ENCODE peak calls at places on chromosomes 11 and 22, in six cellular contexts. Y is SK-N-SH; L is CD8-positive, alpha-beta memory T cell; O is right atrium auricular region; U is effector memory CD4-positive, alpha-beta T cell; A is epithelial cell of esophagus. N is an unnamed sample.

GRCh38 chr11:14054708-14055107 is 92.2 kb downstream of the SPON1 start:
- DNase-seq in O (no peak), A (no peak), U (no peak), L (no peak), Y (no peak), N (no peak)

GRCh38 chr11:76629853-76630599 is 40.5 kb downstream of the LRRC32 start:
- DNase-seq in L (no peak), A (no peak), U (no peak), O (peak), Y (no peak), N (no peak)

GRCh38 chr22:24289781-24290181 is 19.1 kb downstream of the SPECC1L start:
- DNase-seq in L (no peak), Y (no peak), U (no peak), O (no peak), A (no peak), N (no peak)

GRCh38 chr22:50190182-50190951 is 4.7 kb downstream of the TRABD start:
- DNase-seq in O (peak), U (peak), L (peak), Y (peak), A (peak), N (peak)

GRCh38 chr11:2804701-2805387 is 80.7 kb downstream of the CDKN1C start:
- DNase-seq in U (no peak), L (no peak), Y (no peak), A (no peak), O (peak), N (peak)

GRCh38 chr11:104222464-104222863 is 58.5 kb upstream of the PDGFD start:
- DNase-seq in L (no peak), O (no peak), U (no peak), Y (no peak), A (no peak), N (no peak)

GRCh38 chr11:33709471-33709870 is 8.8 kb upstream of the C11orf91 start:
- DNase-seq in Y (no peak), U (no peak), A (no peak), O (no peak), L (no peak), N (no peak)

GRCh38 chr11:29310016-29310415 is 706.8 kb downstream of the KCNA4 start:
- DNase-seq in Y (no peak), O (no peak), L (no peak), U (no peak), A (peak), N (no peak)

GRCh38 chr11:64321533-64321932 is 3.6 kb downstream of the PRDX5 start:
- DNase-seq in Y (no peak), A (peak), U (no peak), L (no peak), O (no peak), N (no peak)

GRCh38 chr11:87265915-87266314 is 228.2 kb downstream of the TMEM135 start:
- DNase-seq in Y (no peak), U (no peak), L (no peak), A (no peak), O (no peak), N (no peak)

GRCh38 chr22:27391092-27391770 is 410.3 kb downstream of the MN1 start:
- DNase-seq in L (no peak), Y (no peak), O (peak), U (no peak), A (no peak), N (peak)

GRCh38 chr22:45757068-45757467 is 85.4 kb downstream of the ATXN10 start:
- DNase-seq in O (no peak), Y (no peak), A (no peak), U (no peak), L (no peak), N (peak)

GRCh38 chr11:13009476-13009920 is 382 bp downstream of the RASSF10 start:
- DNase-seq in U (no peak), Y (no peak), L (no peak), A (peak), O (no peak), N (no peak)

GRCh38 chr11:67275606-67276409 is 9.5 kb downstream of the GRK2 start:
- DNase-seq in A (no peak), O (no peak), Y (no peak), L (no peak), U (no peak), N (no peak)

GRCh38 chr11:8019671-8020597 is 32.8 kb downstream of the EIF3F start:
- DNase-seq in L (no peak), O (no peak), U (no peak), Y (peak), A (peak), N (peak)

GRCh38 chr11:119148855-119149370 is at the start of gene ABCG4:
- DNase-seq in U (no peak), L (no peak), A (no peak), O (no peak), Y (peak), N (no peak)

GRCh38 chr11:86374586-86374985 is at the start of gene CCDC81:
- DNase-seq in O (no peak), A (no peak), U (no peak), Y (no peak), L (no peak), N (peak)

GRCh38 chr22:29813563-29813962 is 24.5 kb downstream of the ASCC2 start:
- DNase-seq in O (no peak), L (no peak), Y (no peak), U (no peak), A (no peak), N (peak)

DNA sequence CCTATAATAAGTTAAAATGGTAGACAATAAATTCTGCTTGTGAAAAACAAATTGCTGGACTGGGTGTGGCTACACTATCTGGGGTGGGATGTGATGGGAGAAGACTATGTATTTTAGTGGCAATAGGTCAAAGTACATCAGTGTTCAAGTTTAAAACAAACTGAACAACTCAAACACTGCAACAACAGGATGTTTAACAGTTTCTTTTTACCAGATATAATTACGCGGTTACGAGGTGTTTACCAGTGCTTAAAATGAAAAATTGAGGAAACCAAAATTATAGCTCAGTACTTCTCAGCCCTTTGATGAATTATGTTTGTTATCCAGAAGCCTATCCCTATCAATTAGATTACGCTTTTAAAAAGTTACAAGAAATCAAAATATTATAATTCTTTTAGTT is 3.2 kb downstream of the PRDM10 start:
- DNase-seq in O (no peak), L (no peak), Y (no peak), U (no peak), A (no peak), N (no peak)
- H3K4me3 ChIP-seq in O (no peak), L (no peak), Y (no peak), U (no peak), A (no peak), N (no peak)

DNA sequence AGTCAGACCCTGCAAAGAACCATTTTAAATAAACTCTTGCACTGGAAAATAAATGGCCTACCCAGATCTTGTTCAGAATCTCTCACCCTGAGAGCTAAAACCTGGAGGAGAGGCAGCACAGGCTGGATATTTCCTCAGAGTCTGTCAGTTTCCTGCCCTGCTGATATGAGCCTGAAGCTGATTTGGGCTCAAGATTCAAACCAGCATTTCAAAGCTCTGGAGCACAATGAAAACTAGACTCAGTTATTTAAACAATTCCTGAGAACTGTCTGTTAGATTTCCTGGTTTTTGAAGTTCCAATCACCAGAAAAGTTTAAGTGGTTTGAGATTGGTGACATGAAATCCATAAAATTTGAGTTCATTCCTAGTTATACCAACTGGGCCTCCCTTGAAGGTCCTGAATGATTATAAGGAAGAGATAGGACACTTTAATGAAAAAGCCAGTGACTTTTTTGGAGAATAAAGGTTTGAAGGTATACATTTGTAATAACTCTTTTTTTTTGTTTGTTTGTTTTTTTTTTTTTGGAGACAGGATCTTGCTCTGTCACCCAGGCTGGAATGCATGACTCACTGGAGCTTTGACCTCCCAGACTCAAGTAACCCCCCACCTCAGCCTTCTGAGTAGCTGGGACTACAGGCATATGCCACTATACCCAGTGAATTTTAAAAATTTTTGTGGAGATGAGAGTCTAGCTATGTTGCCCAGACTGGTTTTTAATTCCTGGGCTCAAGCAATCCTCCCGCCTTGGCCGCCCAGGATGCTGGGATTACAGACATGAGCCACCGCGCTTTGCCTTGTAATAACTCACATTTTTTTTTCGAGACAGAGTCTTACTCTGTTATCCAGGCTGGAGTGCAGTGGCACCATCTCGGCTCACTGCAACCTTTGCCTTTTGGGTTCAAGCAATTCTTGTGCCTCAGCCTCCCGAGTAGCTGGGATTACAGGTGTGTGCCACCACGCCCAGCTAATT is 8.0 kb upstream of the ESAM start:
- DNase-seq in O (no peak), U (no peak), Y (no peak), L (no peak), A (peak), N (peak)
- H3K4me3 ChIP-seq in O (no peak), U (no peak), Y (no peak), L (no peak), A (no peak), N (no peak)

GRCh38 chr11:9789919-9790318 is 126.0 kb downstream of the SWAP70 start:
- DNase-seq in U (no peak), A (no peak), Y (no peak), L (no peak), O (no peak), N (no peak)
- H3K4me3 ChIP-seq in U (no peak), A (no peak), Y (no peak), L (no peak), O (no peak), N (no peak)

GRCh38 chr11:44306469-44307244 is 3.3 kb downstream of the ALX4 start:
- DNase-seq in O (no peak), L (no peak), Y (peak), A (no peak), U (no peak), N (peak)

GRCh38 chr11:44303401-44303938 is 6.5 kb downstream of the ALX4 start:
- DNase-seq in L (no peak), U (no peak), A (no peak), Y (peak), O (no peak), N (no peak)

GRCh38 chr11:44304091-44305084 is 5.6 kb downstream of the ALX4 start:
- DNase-seq in U (no peak), O (no peak), Y (peak), L (no peak), A (no peak), N (peak)

GRCh38 chr11:44305643-44306468 is 4.1 kb downstream of the ALX4 start:
- DNase-seq in Y (peak), O (no peak), A (no peak), L (no peak), U (no peak), N (peak)

DNA sequence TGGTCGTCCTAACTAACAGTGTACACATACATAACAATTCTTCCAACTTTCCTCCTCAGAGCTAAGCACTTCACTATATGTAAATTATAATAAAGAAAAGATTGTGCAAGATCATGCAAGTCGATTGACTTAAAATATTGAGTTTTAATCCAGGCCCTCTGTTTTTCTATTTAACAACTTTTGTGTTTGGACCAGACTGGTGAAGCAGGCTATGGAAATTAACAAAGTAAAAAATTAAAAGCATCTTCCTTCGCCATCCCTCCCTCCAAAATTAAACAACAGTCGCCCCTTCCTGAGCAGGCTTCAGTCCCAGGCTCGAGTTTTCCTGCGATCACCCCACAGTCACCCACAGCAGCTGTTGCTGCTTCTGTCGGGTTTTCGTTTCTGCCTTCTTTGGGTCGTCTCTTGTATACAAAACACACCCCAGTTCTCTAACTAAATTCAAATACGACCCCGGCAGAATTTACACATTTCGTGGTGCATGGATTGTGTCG is 4.7 kb downstream of the ALX4 start:
- DNase-seq in A (no peak), Y (no peak), U (no peak), O (no peak), L (no peak), N (no peak)
- H3K4me3 ChIP-seq in A (peak), Y (peak), U (peak), O (peak), L (peak), N (no peak)

GRCh38 chr11:114065094-114065493 is 5.6 kb downstream of the ZBTB16 start:
- DNase-seq in U (no peak), Y (no peak), L (no peak), A (no peak), O (no peak), N (no peak)

GRCh38 chr11:114070464-114071139 is 11.1 kb downstream of the ZBTB16 start:
- DNase-seq in U (no peak), O (no peak), A (no peak), L (no peak), Y (no peak), N (no peak)

GRCh38 chr11:114064216-114064615 is 4.7 kb downstream of the ZBTB16 start:
- DNase-seq in U (no peak), A (no peak), L (no peak), O (no peak), Y (no peak), N (no peak)

GRCh38 chr11:114066046-114066648 is 6.6 kb downstream of the ZBTB16 start:
- DNase-seq in A (no peak), U (no peak), Y (no peak), O (no peak), L (peak), N (no peak)

DNA sequence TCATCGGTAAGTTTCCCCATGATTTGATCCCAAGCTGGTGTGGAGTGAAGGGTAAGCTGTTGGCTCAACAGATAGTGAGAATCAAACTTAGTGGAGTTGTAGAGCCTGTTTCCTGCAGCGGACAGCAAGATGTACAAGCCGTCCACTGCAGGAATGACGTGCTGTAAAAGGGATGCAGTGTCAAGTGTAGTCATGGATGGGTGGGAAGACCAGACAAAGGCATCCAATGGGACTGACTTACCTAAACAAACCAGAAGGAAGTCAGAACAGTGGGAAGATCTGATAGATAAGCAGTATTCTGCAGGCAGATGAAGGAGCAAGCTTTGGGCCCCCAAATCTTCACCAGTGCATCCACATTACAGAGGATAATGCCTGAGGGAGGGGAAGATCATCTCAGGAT is 8.8 kb downstream of the ZBTB16 start:
- DNase-seq in O (no peak), Y (no peak), A (no peak), L (no peak), U (no peak), N (no peak)
- H3K4me3 ChIP-seq in O (no peak), Y (no peak), A (no peak), L (no peak), U (no peak), N (no peak)

DNA sequence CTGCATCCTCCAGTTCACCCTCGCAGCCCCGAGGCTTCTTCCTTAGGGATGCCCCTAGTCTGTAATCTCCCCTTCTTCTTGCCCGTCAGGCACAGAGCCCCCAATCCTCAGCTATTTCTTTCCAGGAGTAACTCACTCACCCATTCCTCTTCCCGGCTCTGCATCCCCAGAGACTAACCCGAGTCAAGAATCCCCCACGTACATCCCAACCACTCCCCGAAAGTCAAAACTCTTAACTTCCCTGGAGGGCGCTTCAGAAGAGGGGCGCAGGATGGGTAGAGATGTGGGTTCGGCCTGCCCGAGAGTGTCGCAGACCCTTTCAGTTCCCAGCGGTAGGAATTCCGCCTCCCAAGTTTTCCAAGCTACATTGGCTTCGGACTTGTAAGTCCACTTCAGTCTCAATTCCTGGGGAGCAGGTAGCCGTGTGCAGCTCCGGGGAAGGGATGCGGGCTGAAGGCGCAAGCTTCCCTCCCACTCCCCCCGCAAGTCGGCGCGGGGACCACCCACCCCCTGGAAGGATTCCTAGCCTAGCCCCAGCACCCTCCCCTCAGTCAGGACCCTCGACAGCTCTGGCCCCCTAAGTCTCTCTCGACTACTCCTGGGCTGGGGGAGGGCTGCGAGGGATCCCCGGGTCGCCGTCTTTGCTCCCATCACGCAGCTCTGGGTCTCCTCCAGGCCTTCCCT is 871 bp downstream of the BDNF start:
- DNase-seq in L (no peak), O (no peak), Y (peak), U (no peak), A (peak), N (peak)
- H3K4me3 ChIP-seq in L (no peak), O (peak), Y (peak), U (no peak), A (peak), N (peak)

DNA sequence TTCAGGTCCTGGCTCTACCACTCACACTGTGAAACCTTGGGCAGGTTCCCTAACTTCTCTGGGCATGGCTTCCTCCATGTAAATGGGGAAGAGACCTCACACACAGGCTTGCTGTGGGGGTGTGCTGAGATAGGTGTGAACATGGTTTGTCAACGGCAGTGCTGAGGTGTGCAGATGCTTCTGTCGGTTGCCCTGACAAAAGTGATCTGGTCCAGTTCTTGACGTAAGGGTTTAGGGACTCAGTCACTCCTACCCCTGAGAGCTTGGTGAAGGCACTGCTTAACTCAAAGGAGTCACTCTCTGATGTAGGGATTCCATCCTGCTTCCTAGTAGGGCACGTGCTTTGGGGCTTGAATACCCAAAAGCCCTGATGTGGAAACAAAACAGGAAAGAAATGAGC is 1.9 kb downstream of the C1QTNF4 start:
- DNase-seq in O (no peak), L (no peak), Y (no peak), U (no peak), A (no peak), N (no peak)
- H3K4me3 ChIP-seq in O (no peak), L (no peak), Y (no peak), U (no peak), A (no peak), N (no peak)

DNA sequence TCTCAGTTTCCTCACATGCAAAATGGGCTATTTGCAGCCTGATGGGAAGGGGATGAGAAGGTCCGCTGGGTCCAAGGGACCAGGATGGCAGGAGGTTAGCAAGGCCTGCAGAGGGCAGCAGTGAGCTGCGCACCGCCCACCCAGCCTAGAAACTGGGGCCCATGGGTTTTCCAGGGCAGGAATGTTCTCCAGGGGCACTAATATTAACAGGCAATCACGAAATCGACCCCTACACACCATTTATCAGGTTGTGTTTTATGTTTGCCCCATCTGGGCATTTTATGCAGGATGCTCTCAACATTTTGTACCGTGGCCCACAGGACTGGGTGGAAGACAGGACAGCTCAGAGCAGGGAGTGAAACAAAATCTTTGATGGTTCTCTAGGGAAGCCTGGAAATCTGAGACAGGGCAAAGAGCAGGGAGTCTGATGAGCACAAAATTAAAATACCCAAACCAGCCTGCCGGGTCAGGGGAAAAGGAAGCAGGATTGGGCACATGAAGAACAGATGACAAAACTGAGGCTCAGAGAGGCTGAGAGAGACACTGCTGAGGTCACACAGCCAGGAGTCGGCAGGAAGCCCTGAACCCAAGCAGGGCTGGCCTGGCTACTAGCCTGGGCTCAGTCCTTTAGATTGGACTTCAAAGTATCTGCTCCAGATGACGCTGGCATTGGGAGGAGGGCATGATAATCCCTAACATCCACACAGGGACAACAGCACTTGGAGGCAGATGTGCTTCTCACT is 1.6 kb upstream of the BCR start:
- DNase-seq in O (peak), U (peak), Y (peak), L (peak), A (peak), N (peak)
- H3K4me3 ChIP-seq in O (no peak), U (no peak), Y (no peak), L (no peak), A (no peak), N (no peak)

N was measured in endodermal cell.